ENCODE peak calls at places on chromosomes 1 and 21, in nine cellular contexts. Q is spleen; H is activated T-cell treated with anti-CD3 and anti-CD28 coated beads, Interleukin-2, amount 50 U/mL, for 48 hours; I is iris pigment epithelial cell; Z is nephron progenitor cell; S is pons; N is activated gamma-delta T cell treated with Interleukin-2 at 50 U/mL for 16 hours; J is left lung; G is fibroblast of villous mesenchyme. O is an unnamed sample.

GRCh38 chr1:24535021-24535424 is 20.9 kb upstream of the NCMAP start:
- DNase-seq in I (no peak), N (peak; percentile 67), Q (peak; percentile 85), Z (no peak), G (no peak), S (no peak), H (peak; percentile 84), J (no peak), O (no peak)

GRCh38 chr1:94160811-94161210 is 39.9 kb upstream of the ABCA4 start:
- DNase-seq in N (no peak), H (no peak), I (peak; percentile 79), G (peak; percentile 61), J (no peak), S (peak; percentile 17), Z (no peak), Q (no peak), O (peak; percentile 67)

GRCh38 chr21:28336299-28336698 is 656.4 kb downstream of the LTN1 start:
- DNase-seq in G (peak; percentile 87), I (peak; percentile 85), N (no peak), S (peak; percentile 88), Z (no peak), H (no peak), J (no peak), Q (no peak), O (peak; percentile 47)

GRCh38 chr1:164683235-164683634 is 124.3 kb downstream of the PBX1 start:
- DNase-seq in I (no peak), J (no peak), H (no peak), Z (no peak), S (no peak), N (no peak), Q (no peak), G (peak; percentile 57), O (no peak)

GRCh38 chr1:246564839-246565750 is 966 bp downstream of the TFB2M start:
- DNase-seq in H (no peak), Z (no peak), J (no peak), Q (peak; percentile 82), N (no peak), S (no peak), G (no peak), I (no peak), O (no peak)

GRCh38 chr1:205597691-205598314 is 34.0 kb downstream of the ELK4 start:
- DNase-seq in S (no peak), I (no peak), Z (no peak), G (no peak), Q (no peak), J (no peak), N (no peak), H (peak; percentile 17), O (no peak)

GRCh38 chr1:210213335-210213734 is 19.3 kb upstream of the SERTAD4 start:
- DNase-seq in I (no peak), Q (no peak), N (no peak), Z (no peak), S (no peak), G (no peak), J (no peak), H (no peak), O (no peak)

GRCh38 chr1:51956528-51957509 is 33.7 kb downstream of the RAB3B start:
- DNase-seq in H (no peak), Q (no peak), I (peak; percentile 33), Z (no peak), N (no peak), J (no peak), S (no peak), G (no peak), O (no peak)

GRCh38 chr1:230421485-230421884 is 4.6 kb downstream of the PGBD5 start:
- DNase-seq in I (no peak), S (no peak), H (no peak), N (no peak), Z (no peak), Q (no peak), J (no peak), G (no peak), O (no peak)

GRCh38 chr1:28123461-28123961 is 35.1 kb upstream of the EYA3 start:
- DNase-seq in Z (no peak), I (peak; percentile 92), G (peak; percentile 80), H (no peak), S (peak; percentile 65), Q (no peak), N (no peak), J (no peak), O (peak; percentile 60)

GRCh38 chr1:237759371-237759770 is 131.4 kb downstream of the ZP4 start:
- DNase-seq in G (no peak), H (no peak), Z (no peak), J (no peak), Q (no peak), I (no peak), N (no peak), S (no peak), O (peak; percentile 29)

GRCh38 chr1:154327466-154328317 is 2.4 kb downstream of the ATP8B2 start:
- DNase-seq in J (no peak), S (no peak), G (no peak), H (peak; percentile 31), Q (no peak), I (no peak), N (no peak), Z (no peak), O (no peak)

GRCh38 chr1:154325583-154326545 is 539 bp downstream of the ATP8B2 start:
- DNase-seq in I (peak; percentile 86), N (no peak), G (peak; percentile 91), H (peak; percentile 74), Q (peak; percentile 86), Z (peak; percentile 79), J (peak; percentile 84), S (peak; percentile 61), O (peak; percentile 37)

GRCh38 chr1:25575191-25575590 is 31.8 kb downstream of the LDLRAP1 start:
- DNase-seq in Q (no peak), I (no peak), Z (no peak), J (no peak), S (no peak), N (no peak), H (no peak), G (no peak), O (no peak)

GRCh38 chr21:42850866-42851391 is 28.4 kb downstream of the WDR4 start:
- DNase-seq in Q (peak; percentile 86), N (peak; percentile 22), G (peak; percentile 15), Z (peak; percentile 21), S (no peak), I (peak; percentile 17), H (peak; percentile 59), J (peak; percentile 87), O (no peak)

GRCh38 chr1:171084091-171084490 is 6.6 kb upstream of the FMO3 start:
- DNase-seq in G (no peak), H (no peak), N (no peak), S (no peak), J (no peak), Z (no peak), I (no peak), Q (no peak), O (no peak)

GRCh38 chr1:70627910-70628309 is 216.8 kb downstream of the CTH start:
- DNase-seq in H (no peak), G (peak; percentile 1), Q (no peak), S (no peak), N (no peak), I (no peak), Z (no peak), J (no peak), O (no peak)

GRCh38 chr1:225021037-225021436 is 91.6 kb downstream of the DNAH14 start:
- DNase-seq in Z (no peak), S (no peak), G (no peak), N (no peak), Q (no peak), I (no peak), H (no peak), J (no peak), O (no peak)

GRCh38 chr1:98098473-98098872 is 177.6 kb upstream of the DPYD start:
- DNase-seq in S (no peak), G (peak; percentile 66), H (no peak), N (no peak), I (no peak), Z (no peak), Q (no peak), J (no peak), O (no peak)

GRCh38 chr1:21651214-21652042 is 17.7 kb downstream of the RAP1GAP start:
- DNase-seq in S (peak; percentile 46), N (peak; percentile 29), G (no peak), Q (peak; percentile 84), J (peak; percentile 60), I (no peak), H (no peak), Z (peak; percentile 73), O (no peak)

GRCh38 chr1:6359568-6360496 is 33.7 kb downstream of the ACOT7 start:
- DNase-seq in G (peak; percentile 97), H (peak; percentile 68), I (peak; percentile 75), N (peak; percentile 42), S (no peak), Q (peak; percentile 89), Z (peak; percentile 34), J (no peak), O (peak; percentile 61)

GRCh38 chr21:34243562-34243961 is 120.2 kb upstream of the KCNE2 start:
- DNase-seq in H (peak; percentile 26), G (peak; percentile 66), N (no peak), J (no peak), I (peak; percentile 26), Q (no peak), S (no peak), Z (peak; percentile 4), O (no peak)

GRCh38 chr1:112698366-112699310 is 8.3 kb downstream of the RHOC start:
- DNase-seq in Q (peak; percentile 76), N (no peak), G (no peak), I (no peak), S (no peak), H (no peak), J (peak; percentile 62), Z (no peak), O (no peak)

GRCh38 chr1:88683516-88683847 is 591 bp upstream of the PKN2 start:
- DNase-seq in Q (peak; percentile 89), I (peak; percentile 67), Z (peak; percentile 57), J (peak; percentile 78), H (peak; percentile 65), S (no peak), N (peak; percentile 42), G (no peak), O (no peak)

GRCh38 chr21:44510508-44511218 is 29.3 kb downstream of the KRTAP10-1 start:
- DNase-seq in H (peak; percentile 85), Z (peak; percentile 82), S (no peak), G (peak; percentile 12), Q (peak; percentile 94), I (peak; percentile 8), N (peak; percentile 79), J (peak; percentile 91), O (peak; percentile 12)

GRCh38 chr1:155008015-155008941 is 5.7 kb downstream of the ZBTB7B start:
- DNase-seq in G (no peak), J (peak; percentile 87), N (no peak), Z (no peak), I (no peak), S (no peak), H (peak; percentile 77), Q (peak; percentile 89), O (no peak)

GRCh38 chr1:231926340-231926739 is 299.8 kb downstream of the DISC1 start:
- DNase-seq in G (no peak), I (no peak), J (no peak), H (no peak), Q (no peak), N (no peak), S (no peak), Z (no peak), O (no peak)

GRCh38 chr1:3521426-3521825 is 67.0 kb downstream of the ARHGEF16 start:
- DNase-seq in S (no peak), N (no peak), I (no peak), Z (no peak), H (no peak), G (no peak), J (no peak), Q (no peak), O (no peak)

GRCh38 chr1:25520446-25521061 is 22.9 kb upstream of the LDLRAP1 start:
- DNase-seq in I (peak; percentile 60), Q (peak; percentile 83), N (peak; percentile 74), H (peak; percentile 74), G (peak; percentile 71), S (peak; percentile 75), J (no peak), Z (peak; percentile 69), O (no peak)